ENCODE peak calls at places on chromosomes 6 and 20, in four cellular contexts. F is head of caudate nucleus; R is activated naive CD4-positive, alpha-beta T cell; B is GF-D8. O is an unnamed sample.

GRCh38 chr6:18380165-18380564 is 7.0 kb upstream of the RNF144B start:
- DNase-seq in F (no peak), R (no peak), B (no peak), O (no peak)

GRCh38 chr20:25398363-25399037 is 7.9 kb upstream of the ABHD12 start:
- DNase-seq in F (no peak), R (no peak), B (no peak), O (no peak)

GRCh38 chr6:144786825-144787224 is 501.7 kb downstream of the UTRN start:
- DNase-seq in F (no peak), R (no peak), B (no peak), O (no peak)

GRCh38 chr6:169140986-169141495 is 112.6 kb downstream of the THBS2 start:
- DNase-seq in F (no peak), R (no peak), B (no peak), O (no peak)

GRCh38 chr20:2748551-2749342 is 51.7 kb downstream of the CPXM1 start:
- DNase-seq in F (no peak), R (no peak), B (no peak), O (no peak)

GRCh38 chr6:108744244-108744972 is 103.8 kb upstream of the ARMC2 start:
- DNase-seq in F (no peak), R (no peak), B (no peak), O (no peak)

GRCh38 chr6:45006893-45007292 is 321.2 kb upstream of the RUNX2 start:
- DNase-seq in F (no peak), R (no peak), B (no peak), O (no peak)

GRCh38 chr6:40894962-40895799 is 143.8 kb downstream of the UNC5CL start:
- DNase-seq in F (peak; percentile 21), R (no peak), B (no peak), O (no peak)

GRCh38 chr6:170205534-170206316 is 85.2 kb downstream of the DLL1 start:
- DNase-seq in F (no peak), R (no peak), B (no peak), O (no peak)

GRCh38 chr20:14580426-14581074 is 243.1 kb upstream of the FLRT3 start:
- DNase-seq in F (no peak), R (no peak), B (no peak), O (no peak)

GRCh38 chr20:1633535-1633934 is 13.7 kb upstream of the SIRPB1 start:
- DNase-seq in F (no peak), R (no peak), B (no peak), O (no peak)

GRCh38 chr6:129844118-129844891 is 16.8 kb downstream of the TMEM244 start:
- DNase-seq in F (no peak), R (no peak), B (no peak), O (no peak)

GRCh38 chr6:7175463-7175862 is 67.7 kb downstream of the RREB1 start:
- DNase-seq in F (no peak), R (no peak), B (no peak), O (no peak)

GRCh38 chr20:35232575-35232974 is 6.1 kb downstream of the MMP24 start:
- DNase-seq in F (no peak), R (no peak), B (no peak), O (peak; percentile 40)

GRCh38 chr6:69216127-69216526 is 580.7 kb downstream of the LMBRD1 start:
- DNase-seq in F (no peak), R (no peak), B (no peak), O (no peak)

GRCh38 chr20:58714923-58715708 is 22.5 kb downstream of the NPEPL1 start:
- DNase-seq in F (peak; percentile 2), R (no peak), B (no peak), O (no peak)

GRCh38 chr20:1734269-1734858 is 76.8 kb upstream of the SIRPG start:
- DNase-seq in F (no peak), R (no peak), B (peak; percentile 6), O (no peak)

GRCh38 chr20:33299111-33299603 is 16.1 kb downstream of the BPIFB1 start:
- DNase-seq in F (peak; percentile 76), R (peak; percentile 71), B (no peak), O (peak; percentile 17)

GRCh38 chr20:32917191-32917950 is 58.6 kb downstream of the EFCAB8 start:
- DNase-seq in F (no peak), R (no peak), B (no peak), O (no peak)

GRCh38 chr6:41692080-41692675 is 43.2 kb downstream of the TFEB start:
- DNase-seq in F (no peak), R (no peak), B (no peak), O (no peak)

GRCh38 chr6:30396833-30397479 is 52.0 kb downstream of the RPP21 start:
- DNase-seq in F (peak; percentile 75), R (peak; percentile 83), B (no peak), O (peak; percentile 29)

GRCh38 chr6:143700684-143701342 is 23.0 kb downstream of the PHACTR2 start:
- DNase-seq in F (no peak), R (no peak), B (no peak), O (no peak)

GRCh38 chr6:45845546-45845945 is 170.1 kb downstream of the CLIC5 start:
- DNase-seq in F (no peak), R (no peak), B (no peak), O (no peak)

GRCh38 chr20:237918-238317 is 10.9 kb downstream of the DEFB129 start:
- DNase-seq in F (no peak), R (no peak), B (no peak), O (no peak)

GRCh38 chr20:62653951-62654685 is 11.8 kb downstream of the SLCO4A1 start:
- DNase-seq in F (no peak), R (no peak), B (no peak), O (no peak)

GRCh38 chr20:11429889-11430580 is 487.7 kb upstream of the BTBD3 start:
- DNase-seq in F (no peak), R (no peak), B (no peak), O (no peak)

GRCh38 chr20:57783956-57784837 is 74.4 kb upstream of the PMEPA1 start:
- DNase-seq in F (no peak), R (no peak), B (no peak), O (no peak)

GRCh38 chr6:154382707-154383106 is 26.1 kb upstream of the IPCEF1 start:
- DNase-seq in F (no peak), R (no peak), B (no peak), O (no peak)

GRCh38 chr6:157952751-157953479 is 28.7 kb upstream of the SYNJ2 start:
- DNase-seq in F (no peak), R (no peak), B (no peak), O (no peak)

GRCh38 chr6:6193221-6193745 is 127.2 kb downstream of the F13A1 start:
- DNase-seq in F (peak; percentile 31), R (no peak), B (no peak), O (no peak)

GRCh38 chr6:53805725-53806124 is 10.9 kb downstream of the LRRC1 start:
- DNase-seq in F (no peak), R (no peak), B (no peak), O (peak; percentile 11)

GRCh38 chr20:50303573-50304500 is 113.2 kb downstream of the CEBPB start:
- DNase-seq in F (peak; percentile 49), R (no peak), B (no peak), O (no peak)

GRCh38 chr6:40545954-40546353 is 41.2 kb downstream of the LRFN2 start:
- DNase-seq in F (no peak), R (no peak), B (no peak), O (no peak)

GRCh38 chr20:34559311-34560140 is 1.0 kb downstream of the MAP1LC3A start:
- DNase-seq in F (peak; percentile 27), R (no peak), B (no peak), O (no peak)